ENCODE peak calls at places on chromosomes 4 and X, in nine cellular contexts. N is heart right ventricle, H is GM23248, R is SK-N-SH, L is heart left ventricle, X is H9, A is lower lobe of right lung, E is tibial artery, S is Peyer's patch. C is an unnamed sample. For H3K4me1, the result is how much of the 10 kb centered on the place peaks cover.

GRCh38 chr4:10079951-10080873 is 36.4 kb downstream of the WDR1 start:
- DNase-seq in X (no peak), N (no peak), H (no peak), E (peak), R (peak), S (no peak), A (peak), L (no peak), C (peak)

GRCh38 chr4:76984788-76985211 is 35.2 kb downstream of the SEPTIN11 start:
- DNase-seq in S (no peak), L (peak), H (peak), A (no peak), E (peak), N (no peak), R (peak), X (no peak), C (peak)

GRCh38 chr4:151331276-151332042 is 6.1 kb upstream of the SH3D19 start:
- DNase-seq in H (peak), A (no peak), L (no peak), N (no peak), R (no peak), S (no peak), E (no peak), X (no peak), C (no peak)

GRCh38 chrX:122184791-122185190 is 999.3 kb upstream of the GRIA3 start:
- DNase-seq in R (no peak), A (no peak), N (no peak), S (no peak), H (no peak), L (no peak), E (no peak), X (no peak), C (no peak)

GRCh38 chr4:16931336-16931735 is 32.9 kb upstream of the LDB2 start:
- DNase-seq in A (no peak), X (no peak), R (no peak), L (no peak), S (no peak), N (no peak), E (no peak), H (no peak), C (no peak)

GRCh38 chrX:1244164-1245076 is 24.2 kb upstream of the CSF2RA start:
- DNase-seq in S (no peak), X (peak), N (no peak), R (no peak), A (no peak), H (no peak), E (no peak), L (no peak), C (no peak)

GRCh38 chrX:105658136-105658535 is 164.2 kb upstream of the NRK start:
- DNase-seq in N (no peak), E (no peak), A (no peak), H (no peak), L (no peak), X (no peak), S (no peak), R (no peak), C (no peak)

GRCh38 chrX:110987292-110987691 is 108.7 kb upstream of the PAK3 start:
- DNase-seq in X (peak), R (no peak), S (no peak), L (no peak), E (no peak), N (no peak), A (no peak), H (peak), C (no peak)

GRCh38 chrX:71224098-71224708 is 1.2 kb downstream of the GJB1 start:
- DNase-seq in H (no peak), A (no peak), S (no peak), E (no peak), R (no peak), L (no peak), N (no peak), X (no peak), C (no peak)

GRCh38 chr4:88526221-88526815 is 2.7 kb upstream of the PYURF start:
- DNase-seq in A (no peak), X (no peak), R (peak), L (no peak), H (peak), E (no peak), S (no peak), N (no peak), C (no peak)

GRCh38 chrX:34734383-34734782 is 77.3 kb upstream of the TMEM47 start:
- DNase-seq in E (no peak), L (no peak), A (no peak), S (no peak), X (no peak), R (no peak), H (peak), N (no peak), C (no peak)

GRCh38 chr4:181150173-181150572 is 1093.0 kb upstream of the TENM3 start:
- DNase-seq in E (no peak), X (no peak), A (no peak), L (no peak), N (no peak), H (no peak), R (peak), S (no peak), C (no peak)

GRCh38 chr4:76307670-76308014 is 1.1 kb downstream of the STBD1 start:
- DNase-seq in E (no peak), A (no peak), H (peak), X (no peak), L (peak), N (peak), S (no peak), R (peak), C (no peak)

GRCh38 chr4:36411338-36411737 is 129.9 kb downstream of the DTHD1 start:
- DNase-seq in S (no peak), A (no peak), L (no peak), N (no peak), E (no peak), R (no peak), X (no peak), H (no peak), C (no peak)

GRCh38 chrX:46913710-46914109 is 1.5 kb downstream of the JADE3 start:
- DNase-seq in L (no peak), E (no peak), H (peak), S (no peak), A (peak), R (peak), X (no peak), N (no peak), C (no peak)

GRCh38 chrX:136519069-136519468 is 12.9 kb upstream of the VGLL1 start:
- DNase-seq in S (no peak), E (no peak), L (no peak), X (no peak), A (no peak), N (no peak), R (no peak), H (no peak), C (no peak)

GRCh38 chr4:181465826-181466225 is 777.4 kb upstream of the TENM3 start:
- DNase-seq in N (no peak), S (no peak), A (no peak), R (no peak), H (no peak), E (no peak), L (no peak), X (no peak), C (no peak)

GRCh38 chr4:8097141-8097541 is 61.5 kb downstream of the ABLIM2 start:
- DNase-seq in E (no peak), S (no peak), X (no peak), L (no peak), N (no peak), A (no peak), H (no peak), R (no peak), C (no peak)

GRCh38 chr4:61294001-61294400 is 93.9 kb downstream of the ADGRL3 start:
- DNase-seq in E (no peak), A (no peak), N (no peak), R (no peak), H (no peak), X (no peak), L (no peak), S (no peak), C (no peak)

GRCh38 chr4:80876810-80877209 is 153.7 kb upstream of the BMP3 start:
- DNase-seq in X (no peak), L (no peak), A (no peak), H (peak), N (no peak), E (no peak), S (no peak), R (no peak), C (no peak)

GRCh38 chr4:54093609-54094240 is 6.2 kb upstream of the GSX2 start:
- DNase-seq in H (no peak), X (peak), N (no peak), E (no peak), A (no peak), R (no peak), S (no peak), L (no peak), C (no peak)

GRCh38 chr4:176198316-176198903 is 3.0 kb upstream of the SPATA4 start:
- DNase-seq in E (no peak), L (no peak), N (no peak), A (peak), H (no peak), R (no peak), S (no peak), X (peak), C (no peak)

GRCh38 chr4:18754180-18754579 is 732.6 kb upstream of the LCORL start:
- DNase-seq in S (no peak), L (no peak), N (no peak), H (no peak), R (no peak), E (no peak), A (no peak), X (peak), C (no peak)

GRCh38 chr4:128810331-128810870 is 901 bp downstream of the JADE1 start:
- DNase-seq in E (peak), N (no peak), A (peak), S (no peak), X (no peak), R (peak), H (peak), L (peak), C (peak)

DNA sequence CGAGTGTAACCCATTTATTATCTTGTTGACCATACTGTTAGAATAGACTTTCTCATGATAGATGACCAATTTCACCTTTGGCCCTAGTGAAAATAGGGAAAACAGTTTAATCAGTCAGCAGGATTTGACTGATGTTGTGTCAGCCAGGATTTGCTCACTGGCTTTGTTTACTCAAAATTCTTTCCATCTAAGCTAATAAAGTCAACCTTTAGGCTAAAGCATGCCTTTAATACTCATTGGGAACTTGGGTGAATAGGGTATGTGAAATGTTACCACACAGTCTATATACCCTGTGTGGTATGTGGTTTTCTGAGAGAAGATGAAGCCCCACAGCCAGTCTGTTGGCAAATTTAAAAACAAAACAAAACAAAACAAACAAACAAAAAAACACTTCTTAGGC is 18.7 kb upstream of the SPANXB1 start:
- DNase-seq in R (no peak), E (no peak), L (no peak), H (no peak), S (no peak), A (no peak), X (no peak), N (no peak), C (no peak)
- H3K4me1 ChIP-seq in R (under half), E (under half), L (under half), H (under half), S (under half), A (under half), X (under half), N (under half), C (under half)

GRCh38 chr4:113625902-113626301 is 135.6 kb downstream of the CAMK2D start:
- DNase-seq in L (no peak), X (no peak), R (no peak), A (no peak), H (no peak), N (no peak), S (no peak), E (no peak), C (no peak)

GRCh38 chr4:113623274-113623894 is 138.2 kb downstream of the CAMK2D start:
- DNase-seq in R (no peak), S (no peak), L (no peak), N (no peak), E (no peak), H (peak), X (no peak), A (no peak), C (no peak)

GRCh38 chr4:113620032-113620431 is 141.5 kb downstream of the CAMK2D start:
- DNase-seq in H (no peak), L (no peak), X (no peak), N (no peak), S (no peak), A (no peak), R (no peak), E (no peak), C (no peak)

GRCh38 chr4:113618205-113618604 is 143.3 kb downstream of the CAMK2D start:
- DNase-seq in N (no peak), H (peak), X (no peak), R (no peak), L (no peak), A (no peak), E (no peak), S (no peak), C (no peak)

DNA sequence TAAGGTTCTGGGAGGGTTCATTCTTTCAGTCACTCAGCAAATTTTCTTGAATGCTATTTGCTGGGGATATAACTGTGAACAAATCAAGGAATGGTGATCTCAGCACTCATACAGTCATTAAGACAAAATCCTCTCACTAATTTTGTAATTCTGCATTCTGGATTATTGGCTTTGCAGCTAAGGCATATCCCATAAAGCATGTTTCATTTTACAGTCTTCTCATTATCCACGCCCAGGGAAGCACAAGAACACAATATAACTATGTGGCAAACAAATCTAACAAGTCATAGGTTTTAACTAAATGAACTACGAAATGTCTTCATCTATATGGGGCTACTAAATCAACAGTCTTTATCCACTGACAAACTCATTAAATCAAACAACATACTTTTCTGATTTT is 139.9 kb downstream of the CAMK2D start:
- DNase-seq in H (no peak), E (no peak), N (no peak), R (no peak), S (no peak), L (no peak), X (no peak), A (no peak), C (no peak)
- H3K4me1 ChIP-seq in H (under half), E (under half), N (under half), R (under half), S (under half), L (under half), X (under half), A (under half), C (under half)

DNA sequence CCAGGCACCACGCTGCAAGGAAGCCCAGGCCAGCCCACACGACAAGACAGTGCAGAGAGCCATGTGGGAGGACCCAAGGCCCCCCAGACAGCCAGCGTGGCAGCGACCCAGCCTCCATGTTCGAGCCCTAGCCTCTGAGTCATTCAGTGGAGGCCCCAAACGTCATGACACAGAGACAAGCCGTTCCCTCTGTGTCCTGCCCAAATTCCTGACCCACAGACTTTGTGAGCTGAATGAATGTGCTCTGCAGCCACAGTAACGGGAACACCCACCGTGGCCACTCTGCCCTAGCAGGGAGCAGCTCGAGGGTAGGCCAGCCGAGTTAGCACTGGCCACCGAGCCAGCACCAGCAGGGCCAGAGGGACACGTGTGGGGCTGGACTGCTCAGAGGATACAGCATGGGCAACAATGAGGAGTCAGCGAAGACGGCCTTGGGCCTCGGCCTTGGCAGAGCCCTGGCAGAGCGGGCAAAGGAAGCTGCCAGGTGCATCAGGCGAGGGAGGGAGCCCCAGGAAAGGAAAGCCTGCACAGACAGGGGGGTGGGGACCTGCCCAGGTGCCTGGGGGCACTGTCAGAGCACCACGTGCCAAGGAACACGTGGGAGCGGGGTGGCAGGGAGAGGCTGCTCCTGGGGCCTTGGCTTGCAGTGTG is 8.6 kb downstream of the BLOC1S4 start:
- DNase-seq in S (no peak), A (no peak), E (no peak), X (no peak), L (no peak), N (no peak), R (no peak), H (peak), C (no peak)
- H3K4me1 ChIP-seq in S (under half), A (under half), E (under half), X (under half), L (under half), N (under half), R (under half), H (under half), C (under half)

DNA sequence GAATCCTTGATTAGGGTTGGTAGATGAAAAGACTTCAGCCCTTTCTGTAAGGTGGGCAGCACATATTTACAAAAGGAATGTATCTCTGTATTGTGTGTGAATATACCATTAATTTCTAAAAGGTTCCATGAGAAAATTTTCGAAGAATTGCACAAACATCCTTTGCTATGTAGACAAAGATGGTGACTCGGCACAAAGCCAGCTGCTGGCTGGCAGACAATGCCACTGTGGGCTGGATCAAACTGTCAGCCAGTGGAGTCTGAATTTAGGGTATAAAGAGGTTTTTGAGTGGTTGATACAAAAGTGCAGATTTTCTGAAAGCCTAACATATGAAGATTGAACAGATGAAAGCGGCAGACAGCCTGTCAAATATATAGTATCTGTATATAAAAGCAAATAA is 5.6 kb upstream of the TXK start:
- DNase-seq in X (no peak), E (no peak), A (no peak), H (peak), N (no peak), L (no peak), R (no peak), S (no peak), C (no peak)
- H3K4me1 ChIP-seq in X (under half), E (under half), A (under half), H (under half), N (under half), L (under half), R (under half), S (under half), C (under half)

GRCh38 chr4:72975488-72975784 is 94.1 kb downstream of the COX18 start:
- DNase-seq in S (no peak), H (peak), L (no peak), E (no peak), A (no peak), X (no peak), R (no peak), N (no peak), C (no peak)
- H3K4me1 ChIP-seq in S (under half), H (under half), L (under half), E (half or more), A (under half), X (under half), R (under half), N (under half), C (under half)

GRCh38 chr4:158814636-158815035 is 45.8 kb downstream of the FNIP2 start:
- DNase-seq in N (no peak), L (no peak), H (peak), S (no peak), A (no peak), X (no peak), E (no peak), R (no peak), C (no peak)
- H3K4me1 ChIP-seq in N (half or more), L (half or more), H (under half), S (under half), A (half or more), X (under half), E (half or more), R (under half), C (half or more)

DNA sequence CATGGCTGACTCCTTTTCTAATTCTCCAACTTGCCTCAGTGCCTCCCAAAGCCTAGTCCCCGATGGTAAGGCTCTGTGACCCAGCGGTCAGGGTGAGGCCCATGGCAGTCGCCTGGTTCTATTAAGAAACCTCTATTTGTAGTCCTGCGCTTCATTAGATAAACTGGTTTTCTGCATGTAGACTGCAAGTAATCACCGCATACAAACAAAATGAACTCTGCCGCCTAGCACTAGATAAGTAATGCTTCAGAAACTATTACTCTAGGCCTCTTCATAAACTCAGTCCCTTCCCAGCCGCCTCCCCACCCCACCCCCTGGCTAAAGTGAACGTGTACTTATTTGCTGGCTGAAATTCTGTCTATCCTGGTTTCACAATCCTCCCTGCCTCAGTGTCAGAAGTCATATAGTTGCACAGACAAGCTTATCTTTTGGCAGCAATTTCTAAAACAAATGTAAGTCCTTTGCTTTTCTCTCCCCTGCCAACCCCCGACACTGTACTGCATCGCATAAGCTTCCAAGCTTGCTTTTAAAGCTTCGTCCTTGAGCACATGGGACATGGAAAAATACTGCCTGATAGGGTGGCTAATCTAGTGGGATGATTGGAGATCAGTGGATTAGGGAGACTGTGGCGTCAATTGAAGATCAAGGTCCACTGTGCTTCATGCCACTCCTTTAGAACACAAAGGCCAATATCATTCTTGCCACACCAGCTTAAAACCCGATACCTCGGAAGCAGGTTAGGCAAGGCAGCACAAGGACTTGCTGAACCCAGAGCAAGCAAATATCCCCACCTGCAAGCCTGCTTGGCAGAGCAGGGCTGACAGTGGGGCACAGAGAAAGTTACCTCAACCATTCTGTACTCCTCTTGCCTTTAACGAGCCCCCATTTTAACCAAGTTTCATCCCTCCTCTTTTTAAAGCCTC is 125.8 kb downstream of the IRF2 start:
- DNase-seq in A (no peak), E (no peak), L (peak), R (no peak), H (no peak), X (no peak), N (peak), S (peak), C (no peak)
- H3K4me1 ChIP-seq in A (half or more), E (under half), L (half or more), R (under half), H (under half), X (under half), N (half or more), S (under half), C (half or more)

C was measured in suprapubic skin.